ENCODE peak calls at places on chromosomes 13 and 19, in ten cellular contexts. T is HCT116, A is hepatocyte, X is WERI-Rb-1, J is ovary, F is upper lobe of right lung, G is mesenchymal stem cell, S is dorsolateral prefrontal cortex, K is AG10803, Z is left lung. C is an unnamed sample.

GRCh38 chr19:13920940-13921744 is 15.1 kb downstream of the CC2D1A start:
- DNase-seq in K (peak), X (peak), J (no peak), S (peak), F (no peak), Z (no peak), T (peak), G (peak), A (no peak), C (no peak)

GRCh38 chr19:36215276-36216171 is 618 bp downstream of the ZNF146 start:
- DNase-seq in A (peak), K (peak), J (no peak), G (peak), S (no peak), Z (no peak), T (no peak), F (no peak), X (no peak), C (no peak)

GRCh38 chr13:21225082-21225481 is 48.6 kb downstream of the MRPL57 start:
- DNase-seq in J (no peak), K (no peak), T (no peak), A (no peak), Z (no peak), F (no peak), X (no peak), S (no peak), G (no peak), C (no peak)

GRCh38 chr13:38871275-38871674 is 119.4 kb downstream of the STOML3 start:
- DNase-seq in T (no peak), K (no peak), J (no peak), F (no peak), A (no peak), Z (no peak), S (no peak), G (no peak), X (no peak), C (no peak)

GRCh38 chr13:101875717-101876393 is 423.4 kb downstream of the ITGBL1 start:
- DNase-seq in G (peak), S (no peak), J (no peak), Z (no peak), T (no peak), F (no peak), X (no peak), K (peak), A (peak), C (peak)

GRCh38 chr13:21061077-21061945 is at the start of gene LATS2:
- DNase-seq in A (peak), G (peak), T (peak), F (peak), K (peak), J (peak), Z (peak), S (peak), X (peak), C (peak)

GRCh38 chr19:46284635-46285034 is 12.2 kb upstream of the HIF3A start:
- DNase-seq in Z (no peak), A (no peak), J (no peak), K (no peak), S (no peak), F (no peak), T (no peak), G (no peak), X (no peak), C (no peak)

GRCh38 chr19:12872941-12873890 is 8.0 kb downstream of the DNASE2 start:
- DNase-seq in J (peak), F (peak), G (peak), S (no peak), K (peak), T (no peak), Z (no peak), A (peak), X (peak), C (no peak)

GRCh38 chr19:14775855-14776254 is 2.5 kb downstream of the ADGRE2 start:
- DNase-seq in K (no peak), G (no peak), Z (peak), F (peak), S (no peak), J (no peak), X (no peak), T (no peak), A (no peak), C (no peak)

GRCh38 chr19:54142166-54142780 is 4.7 kb downstream of the CNOT3 start:
- DNase-seq in Z (no peak), A (no peak), S (no peak), K (no peak), X (no peak), G (no peak), J (no peak), F (no peak), T (no peak), C (no peak)

GRCh38 chr19:46916971-46917370 is 56.2 kb downstream of the ARHGAP35 start:
- DNase-seq in T (no peak), Z (no peak), F (no peak), A (no peak), G (no peak), X (no peak), S (no peak), K (no peak), J (no peak), C (no peak)

GRCh38 chr19:47663911-47664771 is 49.1 kb upstream of the EHD2 start:
- DNase-seq in F (peak), A (peak), T (no peak), S (peak), K (peak), G (peak), J (peak), X (no peak), Z (peak), C (peak)

GRCh38 chr19:12995596-12996541 is 594 bp downstream of the NFIX start:
- DNase-seq in G (peak), X (no peak), F (no peak), T (no peak), A (peak), S (no peak), J (peak), Z (no peak), K (peak), C (no peak)

GRCh38 chr13:34347784-34348573 is 530.0 kb downstream of the RFC3 start:
- DNase-seq in A (peak), K (no peak), S (no peak), F (no peak), J (no peak), X (no peak), T (no peak), G (peak), Z (no peak), C (no peak)

GRCh38 chr13:39777527-39778061 is 122.1 kb downstream of the COG6 start:
- DNase-seq in G (peak), Z (no peak), F (no peak), A (peak), J (no peak), T (peak), S (no peak), K (peak), X (peak), C (peak)

GRCh38 chr13:32585625-32586021 is 629 bp upstream of the PDS5B start:
- DNase-seq in Z (no peak), J (peak), A (peak), T (no peak), X (no peak), K (peak), G (no peak), S (no peak), F (no peak), C (no peak)

GRCh38 chr19:7874080-7874856 is at the start of gene PRR36:
- DNase-seq in Z (no peak), T (no peak), K (no peak), F (peak), X (peak), S (peak), G (peak), A (peak), J (peak), C (no peak)

GRCh38 chr13:95588721-95589120 is 36.2 kb downstream of the CLDN10 start:
- DNase-seq in S (no peak), Z (no peak), T (no peak), A (no peak), F (no peak), K (peak), X (no peak), J (no peak), G (no peak), C (no peak)

GRCh38 chr19:46073268-46073922 is 32.6 kb upstream of the IGFL4 start:
- DNase-seq in G (no peak), A (no peak), S (no peak), T (no peak), K (no peak), Z (no peak), J (no peak), F (no peak), X (no peak), C (no peak)

GRCh38 chr13:70623260-70623659 is 515.0 kb upstream of the KLHL1 start:
- DNase-seq in J (no peak), K (peak), F (no peak), Z (no peak), A (peak), X (no peak), T (no peak), G (peak), S (no peak), C (no peak)

GRCh38 chr19:35045667-35046300 is 4.3 kb downstream of the HPN start:
- DNase-seq in Z (no peak), S (no peak), A (peak), K (peak), T (no peak), G (peak), X (no peak), J (peak), F (no peak), C (no peak)

GRCh38 chr19:28291874-28292273 is 921.1 kb downstream of the UQCRFS1 start:
- DNase-seq in J (no peak), A (no peak), T (no peak), S (no peak), F (no peak), X (no peak), G (no peak), Z (no peak), K (no peak), C (no peak)

GRCh38 chr13:48542581-48543341 is 9.9 kb upstream of the RCBTB2 start:
- DNase-seq in X (no peak), J (peak), G (peak), K (peak), F (peak), Z (peak), T (no peak), S (peak), A (peak), C (no peak)

GRCh38 chr19:44848036-44848804 is 2.1 kb downstream of the NECTIN2 start:
- DNase-seq in S (no peak), G (peak), X (peak), A (peak), K (peak), Z (no peak), F (no peak), J (peak), T (no peak), C (no peak)

GRCh38 chr13:107881362-107881761 is 334.0 kb downstream of the LIG4 start:
- DNase-seq in X (no peak), Z (no peak), S (no peak), T (no peak), K (no peak), F (no peak), A (no peak), J (no peak), G (no peak), C (no peak)

GRCh38 chr13:36357692-36358091 is 11.5 kb upstream of the SPART start:
- DNase-seq in A (no peak), X (no peak), J (peak), K (peak), S (no peak), F (no peak), T (no peak), Z (no peak), G (no peak), C (no peak)

GRCh38 chr19:56076413-56076998 is 44.6 kb downstream of the ZNF787 start:
- DNase-seq in Z (no peak), F (no peak), T (peak), X (peak), K (peak), S (no peak), G (peak), A (peak), J (peak), C (no peak)

GRCh38 chr13:108361769-108362168 is 92.3 kb downstream of the TNFSF13B start:
- DNase-seq in F (no peak), T (no peak), A (no peak), S (no peak), K (no peak), Z (no peak), G (no peak), X (no peak), J (no peak), C (no peak)

GRCh38 chr13:32938907-32939306 is 77.3 kb upstream of the KL start:
- DNase-seq in Z (no peak), F (no peak), X (no peak), A (no peak), K (peak), T (no peak), G (peak), S (no peak), J (no peak), C (peak)

GRCh38 chr19:16435238-16435911 is 36.4 kb downstream of the EPS15L1 start:
- DNase-seq in T (no peak), A (no peak), S (peak), K (peak), G (peak), J (peak), Z (peak), X (no peak), F (no peak), C (peak)

GRCh38 chr19:5593245-5593962 is 25.7 kb upstream of the TINCR start:
- DNase-seq in F (no peak), X (no peak), A (no peak), K (no peak), G (no peak), S (no peak), Z (no peak), T (no peak), J (no peak), C (no peak)

GRCh38 chr13:98443329-98443728 is 133.6 kb downstream of the STK24 start:
- DNase-seq in T (no peak), J (no peak), F (no peak), K (peak), Z (no peak), A (no peak), G (peak), X (no peak), S (no peak), C (peak)

GRCh38 chr13:74687452-74688180 is 553.4 kb upstream of the KLF12 start:
- DNase-seq in J (no peak), F (no peak), A (no peak), Z (no peak), K (no peak), T (no peak), G (no peak), X (no peak), S (no peak), C (peak)

GRCh38 chr13:113652404-113653263 is 5.4 kb downstream of the ATP4B start:
- DNase-seq in X (peak), A (no peak), K (no peak), S (peak), F (peak), Z (peak), G (no peak), J (no peak), T (no peak), C (no peak)

DNA sequence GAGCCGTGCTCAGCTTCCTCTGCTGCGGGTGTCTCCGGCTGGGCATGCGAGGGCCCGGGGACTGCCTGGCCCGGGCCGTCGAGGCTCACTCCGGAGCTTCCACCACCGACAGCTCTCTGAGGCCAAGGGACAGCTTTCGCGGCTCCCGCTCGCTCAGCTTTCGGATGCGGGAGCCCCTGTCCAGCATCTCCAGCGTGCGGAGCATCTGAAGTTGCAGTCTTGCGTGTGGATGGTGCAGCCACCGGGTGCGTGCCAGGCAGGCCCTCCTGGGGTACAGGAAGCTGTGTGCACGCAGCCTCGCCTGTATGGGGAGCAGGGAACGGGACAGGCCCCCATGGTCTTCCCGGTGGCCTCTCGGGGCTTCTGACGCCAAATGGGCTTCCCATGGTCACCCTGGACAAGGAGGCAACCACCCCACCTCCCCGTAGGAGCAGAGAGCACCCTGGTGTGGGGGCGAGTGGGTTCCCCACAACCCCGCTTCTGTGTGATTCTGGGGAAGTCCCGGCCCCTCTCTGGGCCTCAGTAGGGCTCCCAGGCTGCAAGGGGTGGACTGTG is 1.2 kb downstream of the S1PR4 start:
- DNase-seq in X (no peak), F (no peak), K (no peak), A (no peak), T (no peak), Z (no peak), J (no peak), S (no peak), G (no peak), C (no peak)
- H3K4me3 ChIP-seq in X (no peak), F (peak), K (no peak), A (no peak), T (no peak), Z (peak), J (no peak), S (no peak), G (no peak), C (no peak)

DNA sequence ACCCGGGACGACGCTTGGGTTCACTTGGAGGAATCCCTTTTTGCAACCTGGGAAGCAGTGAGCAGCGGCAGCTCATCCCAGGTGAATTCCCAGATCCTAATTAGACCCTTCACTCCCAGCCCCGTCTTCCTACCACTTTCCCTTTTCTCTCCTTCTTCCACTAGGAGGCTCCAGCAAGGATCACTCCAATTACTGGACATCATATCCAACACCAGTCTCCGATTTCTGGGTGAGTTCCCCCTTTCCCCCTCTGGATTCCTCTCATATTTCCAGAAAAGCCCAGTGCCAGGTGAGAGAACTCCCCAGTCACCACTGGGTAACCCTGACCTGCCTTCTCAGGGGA is 17.1 kb upstream of the ZSCAN4 start:
- DNase-seq in T (no peak), S (no peak), J (no peak), F (no peak), X (no peak), A (no peak), G (no peak), K (no peak), Z (no peak), C (no peak)
- H3K4me3 ChIP-seq in T (no peak), S (no peak), J (no peak), F (peak), X (no peak), A (no peak), G (no peak), K (no peak), Z (peak), C (no peak)

GRCh38 chr19:18682807-18683108 is 722 bp upstream of the CRTC1 start:
- DNase-seq in S (no peak), Z (no peak), A (no peak), K (no peak), J (no peak), G (no peak), F (no peak), X (no peak), T (no peak), C (no peak)
- H3K4me3 ChIP-seq in S (peak), Z (peak), A (no peak), K (peak), J (peak), G (peak), F (peak), X (peak), T (peak), C (peak)

DNA sequence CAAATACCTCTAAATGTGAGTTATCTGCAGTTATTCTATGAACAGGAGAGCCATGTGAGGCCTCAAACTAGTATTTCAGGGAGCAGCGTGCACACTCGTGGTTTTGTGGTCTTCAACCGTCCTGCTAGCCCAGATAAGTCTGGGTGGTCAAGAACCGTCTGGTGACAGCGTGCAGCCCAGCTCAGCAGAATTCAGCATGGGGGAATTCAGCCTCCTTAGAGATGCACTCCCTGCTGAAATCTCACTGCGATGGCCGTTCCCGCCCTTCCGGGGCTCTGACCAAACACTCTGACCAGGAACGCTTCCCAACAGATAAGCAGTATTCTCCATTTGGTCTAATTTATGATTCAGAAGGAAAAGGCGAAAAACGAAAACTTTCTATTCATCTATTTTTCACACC is 3.1 kb downstream of the ANKRD27 start:
- DNase-seq in G (no peak), J (no peak), T (no peak), X (no peak), F (no peak), K (no peak), Z (no peak), S (no peak), A (no peak), C (no peak)
- H3K4me3 ChIP-seq in G (no peak), J (no peak), T (no peak), X (no peak), F (no peak), K (no peak), Z (no peak), S (no peak), A (no peak), C (no peak)

GRCh38 chr19:49676136-49676689 is 858 bp upstream of the PRMT1 start:
- DNase-seq in T (peak), J (peak), X (no peak), G (peak), F (peak), Z (peak), A (peak), K (peak), S (peak), C (peak)
- H3K4me3 ChIP-seq in T (peak), J (peak), X (peak), G (peak), F (peak), Z (peak), A (peak), K (peak), S (peak), C (peak)

C was measured in skeletal muscle cell.